ENCODE peak calls at places on chromosomes 2 and 18, in four cellular contexts. One of them, this sample, is unnamed.

GRCh38 chr2:24917086-24917485 is 3.0 kb downstream of the ADCY3 start:
- DNase-seq in T follicular helper cell: no peak
- DNase-seq in NCI-H2081: no peak
- DNase-seq in frontal cortex: no peak
- DNase-seq in this sample: no peak

GRCh38 chr2:10811552-10811951 is 1.0 kb downstream of the PDIA6 start:
- DNase-seq in NCI-H2081: no peak
- DNase-seq in frontal cortex: no peak
- DNase-seq in T follicular helper cell: no peak
- DNase-seq in this sample: no peak

GRCh38 chr18:31301201-31301655 is 16.7 kb upstream of the DSG1 start:
- DNase-seq in NCI-H2081: no peak
- DNase-seq in T follicular helper cell: no peak
- DNase-seq in frontal cortex: no peak
- DNase-seq in this sample: no peak

GRCh38 chr2:216829533-216829932 is 30.3 kb downstream of the TNP1 start:
- DNase-seq in NCI-H2081: peak; percentile 79
- DNase-seq in T follicular helper cell: no peak
- DNase-seq in frontal cortex: no peak
- DNase-seq in this sample: no peak

GRCh38 chr2:102540882-102541281 is 67.9 kb downstream of the SLC9A4 start:
- DNase-seq in frontal cortex: no peak
- DNase-seq in NCI-H2081: no peak
- DNase-seq in T follicular helper cell: no peak
- DNase-seq in this sample: no peak

GRCh38 chr2:204665244-204665643 is 120.0 kb downstream of the PARD3B start:
- DNase-seq in NCI-H2081: no peak
- DNase-seq in T follicular helper cell: no peak
- DNase-seq in frontal cortex: no peak
- DNase-seq in this sample: no peak

GRCh38 chr2:60742419-60742818 is 13.6 kb upstream of the PAPOLG start:
- DNase-seq in T follicular helper cell: no peak
- DNase-seq in frontal cortex: no peak
- DNase-seq in NCI-H2081: peak; percentile 39
- DNase-seq in this sample: no peak

GRCh38 chr2:30559544-30559943 is 112.5 kb downstream of the LCLAT1 start:
- DNase-seq in frontal cortex: no peak
- DNase-seq in T follicular helper cell: no peak
- DNase-seq in NCI-H2081: no peak
- DNase-seq in this sample: no peak

GRCh38 chr2:52934354-52934898 is 833.2 kb upstream of the CHAC2 start:
- DNase-seq in frontal cortex: no peak
- DNase-seq in T follicular helper cell: no peak
- DNase-seq in NCI-H2081: no peak
- DNase-seq in this sample: no peak

GRCh38 chr2:44623622-44624351 is 262.0 kb downstream of the CAMKMT start:
- DNase-seq in frontal cortex: no peak
- DNase-seq in NCI-H2081: peak; percentile 91
- DNase-seq in T follicular helper cell: no peak
- DNase-seq in this sample: no peak

GRCh38 chr2:163610817-163611556 is 124.8 kb downstream of the FIGN start:
- DNase-seq in T follicular helper cell: no peak
- DNase-seq in NCI-H2081: peak; percentile 10
- DNase-seq in frontal cortex: peak; percentile 9
- DNase-seq in this sample: no peak

GRCh38 chr2:236887519-236887918 is 198.2 kb upstream of the COPS8 start:
- DNase-seq in T follicular helper cell: no peak
- DNase-seq in NCI-H2081: no peak
- DNase-seq in frontal cortex: no peak
- DNase-seq in this sample: no peak

GRCh38 chr2:24837996-24838513 is 44.8 kb downstream of the CENPO start:
- DNase-seq in T follicular helper cell: no peak
- DNase-seq in NCI-H2081: no peak
- DNase-seq in frontal cortex: no peak
- DNase-seq in this sample: no peak

GRCh38 chr2:64731746-64732145 is 78.0 kb upstream of the SERTAD2 start:
- DNase-seq in T follicular helper cell: no peak
- DNase-seq in NCI-H2081: no peak
- DNase-seq in frontal cortex: no peak
- DNase-seq in this sample: no peak

GRCh38 chr2:54556659-54557121 is 100.6 kb downstream of the SPTBN1 start:
- DNase-seq in NCI-H2081: no peak
- DNase-seq in frontal cortex: no peak
- DNase-seq in T follicular helper cell: no peak
- DNase-seq in this sample: no peak

GRCh38 chr2:96870631-96871255 is 863 bp upstream of the SEMA4C start:
- DNase-seq in T follicular helper cell: peak; percentile 55
- DNase-seq in NCI-H2081: peak; percentile 73
- DNase-seq in frontal cortex: no peak
- DNase-seq in this sample: peak; percentile 79

GRCh38 chr18:7812431-7813063 is 245.4 kb downstream of the PTPRM start:
- DNase-seq in frontal cortex: no peak
- DNase-seq in NCI-H2081: no peak
- DNase-seq in T follicular helper cell: no peak
- DNase-seq in this sample: no peak

GRCh38 chr2:232129483-232129882 is 168.0 kb downstream of the DIS3L2 start:
- DNase-seq in frontal cortex: no peak
- DNase-seq in NCI-H2081: no peak
- DNase-seq in T follicular helper cell: no peak
- DNase-seq in this sample: no peak

GRCh38 chr18:76256897-76257500 is 238.0 kb downstream of the ZNF516 start:
- DNase-seq in NCI-H2081: peak; percentile 73
- DNase-seq in T follicular helper cell: no peak
- DNase-seq in frontal cortex: no peak
- DNase-seq in this sample: no peak

GRCh38 chr2:96099861-96100798 is 16.2 kb downstream of the ADRA2B start:
- DNase-seq in T follicular helper cell: no peak
- DNase-seq in frontal cortex: no peak
- DNase-seq in NCI-H2081: no peak
- DNase-seq in this sample: no peak

GRCh38 chr18:45589559-45590041 is 25.7 kb upstream of the SLC14A2 start:
- DNase-seq in frontal cortex: peak; percentile 24
- DNase-seq in T follicular helper cell: no peak
- DNase-seq in NCI-H2081: no peak
- DNase-seq in this sample: no peak

GRCh38 chr2:215421859-215422461 is 13.9 kb downstream of the FN1 start:
- DNase-seq in NCI-H2081: no peak
- DNase-seq in T follicular helper cell: no peak
- DNase-seq in frontal cortex: no peak
- DNase-seq in this sample: no peak

GRCh38 chr18:44685296-44685695 is 4.6 kb downstream of the SETBP1 start:
- DNase-seq in frontal cortex: no peak
- DNase-seq in NCI-H2081: no peak
- DNase-seq in T follicular helper cell: no peak
- DNase-seq in this sample: no peak

GRCh38 chr2:145352499-145352898 is 832.6 kb upstream of the ZEB2 start:
- DNase-seq in frontal cortex: no peak
- DNase-seq in T follicular helper cell: no peak
- DNase-seq in NCI-H2081: peak; percentile 63
- DNase-seq in this sample: no peak

GRCh38 chr2:62014102-62014501 is 108.6 kb downstream of the COMMD1 start:
- DNase-seq in T follicular helper cell: no peak
- DNase-seq in NCI-H2081: peak; percentile 79
- DNase-seq in frontal cortex: peak; percentile 47
- DNase-seq in this sample: no peak

GRCh38 chr2:8923173-8923572 is 80.3 kb downstream of the MBOAT2 start:
- DNase-seq in frontal cortex: no peak
- DNase-seq in T follicular helper cell: no peak
- DNase-seq in NCI-H2081: no peak
- DNase-seq in this sample: no peak

GRCh38 chr18:48408727-48409590 is at the start of gene ZBTB7C:
- DNase-seq in frontal cortex: peak; percentile 51
- DNase-seq in NCI-H2081: peak; percentile 32
- DNase-seq in T follicular helper cell: no peak
- DNase-seq in this sample: no peak

GRCh38 chr2:232261776-232262175 is 116.8 kb upstream of the ALPP start:
- DNase-seq in T follicular helper cell: no peak
- DNase-seq in NCI-H2081: no peak
- DNase-seq in frontal cortex: no peak
- DNase-seq in this sample: no peak

GRCh38 chr2:215236131-215236530 is 75.7 kb upstream of the ATIC start:
- DNase-seq in frontal cortex: no peak
- DNase-seq in NCI-H2081: no peak
- DNase-seq in T follicular helper cell: no peak
- DNase-seq in this sample: no peak

GRCh38 chr2:128444816-128445532 is 126.3 kb upstream of the HS6ST1 start:
- DNase-seq in frontal cortex: no peak
- DNase-seq in T follicular helper cell: no peak
- DNase-seq in NCI-H2081: no peak
- DNase-seq in this sample: no peak

GRCh38 chr2:15107137-15107536 is 454.0 kb downstream of the NBAS start:
- DNase-seq in NCI-H2081: no peak
- DNase-seq in T follicular helper cell: no peak
- DNase-seq in frontal cortex: no peak
- DNase-seq in this sample: no peak

GRCh38 chr2:239309398-239310245 is 91.2 kb downstream of the HDAC4 start:
- DNase-seq in T follicular helper cell: no peak
- DNase-seq in NCI-H2081: no peak
- DNase-seq in frontal cortex: no peak
- DNase-seq in this sample: no peak